ENCODE peak calls at places on chromosomes 12 and 14, in five cellular contexts. E, X, B, R and K are unnamed samples.

GRCh38 chr12:108215458-108215857 is 86.4 kb downstream of the WSCD2 start:
- DNase-seq in E (no peak), X (no peak), B (no peak), R (no peak), K (no peak)

GRCh38 chr12:91778938-91779400 is 366.7 kb downstream of the BTG1 start:
- DNase-seq in E (peak; percentile 92), X (peak; percentile 96), B (no peak), R (no peak), K (peak; percentile 12)

GRCh38 chr12:12538535-12538934 is 24.1 kb downstream of the DUSP16 start:
- DNase-seq in E (no peak), X (no peak), B (no peak), R (no peak), K (no peak)

GRCh38 chr12:26198742-26199141 is 3.4 kb downstream of the SSPN start:
- DNase-seq in E (peak; percentile 70), X (peak; percentile 82), B (no peak), R (no peak), K (no peak)

GRCh38 chr12:79008591-79008990 is 144.0 kb downstream of the SYT1 start:
- DNase-seq in E (no peak), X (no peak), B (no peak), R (no peak), K (no peak)

GRCh38 chr12:124188561-124189405 is 106.1 kb upstream of the RFLNA start:
- DNase-seq in E (peak; percentile 47), X (peak; percentile 57), B (no peak), R (no peak), K (no peak)

GRCh38 chr12:67320614-67321305 is 51.6 kb downstream of the CAND1 start:
- DNase-seq in E (no peak), X (peak; percentile 10), B (no peak), R (no peak), K (no peak)

GRCh38 chr14:63470877-63471565 is 72.2 kb downstream of the PPP2R5E start:
- DNase-seq in E (peak; percentile 80), X (peak; percentile 91), B (no peak), R (no peak), K (no peak)

GRCh38 chr12:96861656-96862055 is 45.4 kb upstream of the NEDD1 start:
- DNase-seq in E (peak; percentile 74), X (peak; percentile 48), B (no peak), R (no peak), K (no peak)

GRCh38 chr14:61564623-61565091 is 130.7 kb upstream of the HIF1A start:
- DNase-seq in E (peak; percentile 99), X (peak; percentile 99), B (no peak), R (no peak), K (no peak)

GRCh38 chr12:56581418-56582145 is 48.5 kb downstream of the BAZ2A start:
- DNase-seq in E (peak; percentile 55), X (peak; percentile 89), B (peak; percentile 13), R (no peak), K (no peak)

GRCh38 chr14:85798852-85799251 is 268.9 kb downstream of the FLRT2 start:
- DNase-seq in E (no peak), X (no peak), B (no peak), R (no peak), K (no peak)

GRCh38 chr12:51409846-51410245 is 14.8 kb upstream of the SLC4A8 start:
- DNase-seq in E (no peak), X (no peak), B (no peak), R (no peak), K (no peak)

GRCh38 chr12:12807970-12808702 is 5.0 kb upstream of the DDX47 start:
- DNase-seq in E (peak; percentile 50), X (peak; percentile 82), B (peak; percentile 46), R (no peak), K (peak; percentile 57)

GRCh38 chr12:80189241-80189640 is 89.9 kb downstream of the OTOGL start:
- DNase-seq in E (peak; percentile 76), X (peak; percentile 55), B (no peak), R (no peak), K (no peak)